ENCODE peak calls at places on chromosome 17, in seven cellular contexts. I is left cardiac atrium; J is cardiac septum; H is activated CD4-positive, alpha-beta T cell treated with anti-CD3 and anti-CD28 coated beads, Interleukin-2, amount 50 U/mL, for 4 hours; N is T-helper 2 cell treated with Interferon-gamma antibody and Interleukin-4, amounts not matched to agents 5 μg/mL and 100 μg/mL, for 36 hours; Y is activated naive CD4-positive, alpha-beta T cell treated with anti-CD3 and anti-CD28 coated beads, Interleukin-2, amount 50 U/mL, for 16 hours; P is endodermal cell. G is an unnamed sample.

GRCh38 chr17:50043290-50044148 is 12.4 kb upstream of the ITGA3 start:
- DNase-seq in N (no peak), I (peak; percentile 79), J (peak; percentile 78), P (peak; percentile 42), Y (no peak), H (no peak), G (no peak)

GRCh38 chr17:80070375-80071115 is 30.8 kb upstream of the GAA start:
- DNase-seq in N (no peak), Y (no peak), I (no peak), P (no peak), H (no peak), J (no peak), G (peak; percentile 42)

GRCh38 chr17:77842906-77843249 is 115.6 kb upstream of the TNRC6C start:
- DNase-seq in N (no peak), Y (no peak), I (peak; percentile 14), P (no peak), J (peak; percentile 9), H (no peak), G (no peak)

GRCh38 chr17:4948997-4949320 is 629 bp upstream of the PFN1 start:
- DNase-seq in H (peak; percentile 52), I (peak; percentile 87), P (peak; percentile 96), Y (peak; percentile 76), N (peak; percentile 84), J (peak; percentile 89), G (peak; percentile 84)

GRCh38 chr17:35895602-35896001 is 15.4 kb upstream of the CCL5 start:
- DNase-seq in Y (no peak), H (no peak), I (no peak), J (no peak), N (peak; percentile 23), P (no peak), G (no peak)

GRCh38 chr17:63274156-63274555 is 171.9 kb downstream of the CYB561 start:
- DNase-seq in Y (no peak), P (no peak), N (no peak), H (no peak), J (no peak), I (peak; percentile 43), G (no peak)

GRCh38 chr17:49197346-49197998 is 12.9 kb downstream of the GNGT2 start:
- DNase-seq in Y (no peak), P (peak; percentile 49), I (no peak), N (no peak), H (no peak), J (no peak), G (no peak)

GRCh38 chr17:57143341-57143740 is 58.3 kb downstream of the AKAP1 start:
- DNase-seq in N (no peak), H (no peak), P (no peak), Y (no peak), I (no peak), J (no peak), G (no peak)

GRCh38 chr17:42277342-42277712 is 1.1 kb upstream of the STAT5B start:
- DNase-seq in N (no peak), J (no peak), Y (no peak), H (no peak), P (no peak), I (no peak), G (no peak)

GRCh38 chr17:32533296-32533695 is 46.5 kb downstream of the CDK5R1 start:
- DNase-seq in Y (no peak), N (no peak), J (no peak), I (no peak), P (no peak), H (no peak), G (no peak)

GRCh38 chr17:6994666-6995246 is 1.1 kb upstream of the ALOX12 start:
- DNase-seq in N (no peak), H (no peak), P (no peak), Y (no peak), J (no peak), I (no peak), G (no peak)

GRCh38 chr17:37661372-37662014 is 18.2 kb upstream of the DDX52 start:
- DNase-seq in J (no peak), H (no peak), N (no peak), P (no peak), Y (no peak), I (no peak), G (no peak)

GRCh38 chr17:48153711-48154642 is 46.4 kb downstream of the SNX11 start:
- DNase-seq in N (no peak), H (no peak), J (no peak), P (peak; percentile 85), I (no peak), Y (no peak), G (peak; percentile 46)

GRCh38 chr17:56974055-56974454 is 3.9 kb upstream of the SCPEP1 start:
- DNase-seq in N (no peak), I (no peak), H (no peak), P (peak; percentile 13), Y (no peak), J (no peak), G (no peak)

GRCh38 chr17:45733781-45734180 is 50.3 kb upstream of the CRHR1 start:
- DNase-seq in Y (no peak), J (no peak), H (no peak), P (peak; percentile 2), N (no peak), I (no peak), G (no peak)

GRCh38 chr17:80284631-80285030 is 24.0 kb downstream of the RNF213 start:
- DNase-seq in J (no peak), Y (no peak), N (no peak), H (no peak), P (peak; percentile 87), I (no peak), G (no peak)

GRCh38 chr17:61410555-61411089 is 11.0 kb downstream of the TBX2 start:
- DNase-seq in P (peak; percentile 98), H (peak; percentile 72), N (peak; percentile 53), I (peak; percentile 81), Y (peak; percentile 80), J (peak; percentile 84), G (peak; percentile 92)

GRCh38 chr17:45291170-45291805 is 25.5 kb downstream of the MAP3K14 start:
- DNase-seq in N (no peak), H (no peak), P (no peak), I (no peak), Y (no peak), J (no peak), G (peak; percentile 49)

GRCh38 chr17:65359016-65359415 is 202.4 kb downstream of the AXIN2 start:
- DNase-seq in J (no peak), N (peak; percentile 40), Y (no peak), H (no peak), I (no peak), P (no peak), G (no peak)

GRCh38 chr17:29760771-29761682 is 138.3 kb upstream of the CORO6 start:
- DNase-seq in N (peak; percentile 95), H (peak; percentile 78), P (peak; percentile 91), Y (peak; percentile 91), J (peak; percentile 96), I (peak; percentile 94), G (peak; percentile 90)

GRCh38 chr17:57488856-57489255 is 232.5 kb downstream of the MSI2 start:
- DNase-seq in N (no peak), P (no peak), I (peak; percentile 65), H (no peak), Y (no peak), J (no peak), G (peak; percentile 91)

GRCh38 chr17:4551141-4551540 is 4.0 kb downstream of the MYBBP1A start:
- DNase-seq in P (peak; percentile 76), I (no peak), Y (peak; percentile 21), N (no peak), H (no peak), J (no peak), G (no peak)

GRCh38 chr17:81491193-81491592 is 21.4 kb downstream of the ACTG1 start:
- DNase-seq in I (no peak), N (no peak), H (no peak), P (no peak), J (no peak), Y (no peak), G (no peak)

GRCh38 chr17:66952031-66952524 is 12.4 kb upstream of the CACNG4 start:
- DNase-seq in I (no peak), P (peak; percentile 92), J (no peak), Y (no peak), N (no peak), H (no peak), G (peak; percentile 49)

GRCh38 chr17:14014647-14015046 is 54.7 kb upstream of the COX10 start:
- DNase-seq in N (no peak), J (no peak), Y (no peak), H (no peak), I (no peak), P (no peak), G (no peak)

GRCh38 chr17:4997302-4998026 is at the start of the genes INCA1 and KIF1C:
- DNase-seq in H (peak; percentile 86), Y (peak; percentile 90), J (peak; percentile 98), I (peak; percentile 95), P (peak; percentile 99), N (peak; percentile 90), G (peak; percentile 90)

GRCh38 chr17:79365836-79366831 is 244.7 kb downstream of the RBFOX3 start:
- DNase-seq in Y (no peak), J (no peak), P (no peak), H (no peak), N (no peak), I (no peak), G (no peak)

GRCh38 chr17:4591529-4591928 is 7.2 kb downstream of the SMTNL2 start:
- DNase-seq in H (no peak), I (no peak), P (no peak), J (no peak), N (no peak), Y (no peak), G (no peak)

GRCh38 chr17:75810216-75810615 is 25.6 kb downstream of the UNK start:
- DNase-seq in H (no peak), N (no peak), J (no peak), I (no peak), P (peak; percentile 58), Y (no peak), G (no peak)

GRCh38 chr17:19311421-19312215 is 50.9 kb downstream of the B9D1 start:
- DNase-seq in Y (no peak), P (peak; percentile 13), N (no peak), I (peak; percentile 25), J (no peak), H (no peak), G (no peak)

GRCh38 chr17:13925579-13925978 is 143.7 kb upstream of the COX10 start:
- DNase-seq in J (no peak), Y (no peak), I (no peak), N (no peak), P (no peak), H (no peak), G (no peak)

GRCh38 chr17:57943140-57943539 is 12.1 kb downstream of the CUEDC1 start:
- DNase-seq in Y (no peak), J (no peak), H (no peak), N (no peak), P (no peak), I (no peak), G (no peak)

GRCh38 chr17:80880650-80880989 is 111.0 kb upstream of the CHMP6 start:
- DNase-seq in N (no peak), Y (no peak), H (no peak), I (peak; percentile 8), P (no peak), J (no peak), G (no peak)

G was measured in adrenal gland.